ENCODE peak calls at places on chromosomes 5 and 9, in seven cellular contexts. A is SK-N-SH, M is K562, S is NT2/D1, V is GM12878, N is HepG2, I is H1. U is an unnamed sample.

GRCh38 chr9:110040788-110041187 is 167.2 kb downstream of the C9orf152 start:
- DNase-seq in M (no peak), I (no peak), A (no peak), N (peak), S (no peak), V (no peak), U (no peak)

GRCh38 chr5:154782326-154782725 is 27.1 kb downstream of the LARP1 start:
- DNase-seq in N (no peak), A (no peak), S (no peak), I (no peak), M (peak), V (no peak), U (no peak)

GRCh38 chr9:995776-996175 is 19.3 kb downstream of the DMRT3 start:
- DNase-seq in N (no peak), M (no peak), V (no peak), S (no peak), I (no peak), A (no peak), U (no peak)

GRCh38 chr5:179558912-179559279 is 8.5 kb downstream of the RUFY1 start:
- DNase-seq in A (peak), N (peak), V (no peak), M (no peak), S (peak), I (no peak), U (no peak)

GRCh38 chr9:120360046-120360445 is 219.9 kb downstream of the CDK5RAP2 start:
- DNase-seq in I (no peak), M (no peak), A (no peak), N (no peak), V (no peak), S (no peak), U (no peak)

GRCh38 chr5:74174366-74174765 is 466.2 kb downstream of the ENC1 start:
- DNase-seq in N (no peak), A (no peak), S (no peak), M (no peak), I (no peak), V (no peak), U (no peak)

GRCh38 chr5:123875444-123876264 is 363.7 kb downstream of the CSNK1G3 start:
- DNase-seq in A (no peak), I (no peak), V (no peak), M (no peak), S (peak), N (peak), U (no peak)

GRCh38 chr5:96977228-96977627 is 41.3 kb downstream of the LNPEP start:
- DNase-seq in S (no peak), A (no peak), V (no peak), I (no peak), N (no peak), M (no peak), U (no peak)

GRCh38 chr9:136851941-136852663 is at the start of gene MAMDC4:
- DNase-seq in A (no peak), V (no peak), N (no peak), I (no peak), S (no peak), M (no peak), U (no peak)

GRCh38 chr5:109953821-109954220 is 264.1 kb downstream of the MAN2A1 start:
- DNase-seq in A (no peak), M (no peak), I (no peak), N (no peak), V (no peak), S (no peak), U (no peak)

GRCh38 chr5:105132578-105132977 is 1570.0 kb upstream of the NUDT12 start:
- DNase-seq in I (no peak), S (no peak), M (no peak), N (no peak), V (no peak), A (no peak), U (no peak)

GRCh38 chr5:36885566-36886485 is 9.3 kb downstream of the NIPBL start:
- DNase-seq in V (no peak), A (no peak), M (no peak), S (no peak), I (no peak), N (no peak), U (no peak)

GRCh38 chr5:85670417-85670816 is 947.3 kb upstream of the COX7C start:
- DNase-seq in M (no peak), V (no peak), A (no peak), I (no peak), S (no peak), N (peak), U (no peak)

GRCh38 chr5:472076-472655 is 29.2 kb downstream of the EXOC3 start:
- DNase-seq in M (peak), I (no peak), A (peak), V (no peak), S (no peak), N (no peak), U (no peak)

GRCh38 chr9:4939118-4939561 is 45.9 kb upstream of the JAK2 start:
- DNase-seq in I (no peak), V (peak), N (no peak), S (no peak), A (no peak), M (no peak), U (no peak)

GRCh38 chr9:109632817-109633216 is 134.7 kb upstream of the PTPN3 start:
- DNase-seq in V (no peak), S (no peak), I (no peak), M (no peak), N (no peak), A (no peak), U (no peak)

GRCh38 chr5:126597156-126597555 is 2.1 kb upstream of the ALDH7A1 start:
- DNase-seq in I (no peak), N (peak), S (no peak), A (no peak), M (no peak), V (no peak), U (no peak)

GRCh38 chr5:139635606-139636206 is 12.4 kb upstream of the CXXC5 start:
- DNase-seq in V (no peak), A (peak), S (no peak), M (peak), N (peak), I (no peak), U (no peak)

GRCh38 chr9:85067792-85068191 is 398.3 kb downstream of the NTRK2 start:
- DNase-seq in N (no peak), M (no peak), S (no peak), A (no peak), V (no peak), I (no peak), U (no peak)

GRCh38 chr5:141945511-141946024 is 12.4 kb downstream of the PCDH12 start:
- DNase-seq in M (no peak), A (peak), I (no peak), S (no peak), N (no peak), V (no peak), U (no peak)
- TF ChIP-seq YY1 in M (no peak), A (no peak), I (no peak), S (no peak), N (no peak), V (no peak), U (no peak)

GRCh38 chr5:93278876-93279275 is 302.1 kb downstream of the NR2F1-AS1 start:
- DNase-seq in M (no peak), I (no peak), N (no peak), S (no peak), A (no peak), V (no peak), U (no peak)

GRCh38 chr5:93279292-93279974 is 301.6 kb downstream of the NR2F1-AS1 start:
- DNase-seq in N (no peak), S (no peak), I (no peak), V (no peak), M (no peak), A (peak), U (no peak)

GRCh38 chr5:93285461-93285860 is 295.6 kb downstream of the NR2F1-AS1 start:
- DNase-seq in M (no peak), I (no peak), S (no peak), N (no peak), A (no peak), V (no peak), U (no peak)

GRCh38 chr5:93280518-93280917 is 300.5 kb downstream of the NR2F1-AS1 start:
- DNase-seq in S (no peak), V (no peak), A (no peak), N (peak), M (no peak), I (no peak), U (no peak)

DNA sequence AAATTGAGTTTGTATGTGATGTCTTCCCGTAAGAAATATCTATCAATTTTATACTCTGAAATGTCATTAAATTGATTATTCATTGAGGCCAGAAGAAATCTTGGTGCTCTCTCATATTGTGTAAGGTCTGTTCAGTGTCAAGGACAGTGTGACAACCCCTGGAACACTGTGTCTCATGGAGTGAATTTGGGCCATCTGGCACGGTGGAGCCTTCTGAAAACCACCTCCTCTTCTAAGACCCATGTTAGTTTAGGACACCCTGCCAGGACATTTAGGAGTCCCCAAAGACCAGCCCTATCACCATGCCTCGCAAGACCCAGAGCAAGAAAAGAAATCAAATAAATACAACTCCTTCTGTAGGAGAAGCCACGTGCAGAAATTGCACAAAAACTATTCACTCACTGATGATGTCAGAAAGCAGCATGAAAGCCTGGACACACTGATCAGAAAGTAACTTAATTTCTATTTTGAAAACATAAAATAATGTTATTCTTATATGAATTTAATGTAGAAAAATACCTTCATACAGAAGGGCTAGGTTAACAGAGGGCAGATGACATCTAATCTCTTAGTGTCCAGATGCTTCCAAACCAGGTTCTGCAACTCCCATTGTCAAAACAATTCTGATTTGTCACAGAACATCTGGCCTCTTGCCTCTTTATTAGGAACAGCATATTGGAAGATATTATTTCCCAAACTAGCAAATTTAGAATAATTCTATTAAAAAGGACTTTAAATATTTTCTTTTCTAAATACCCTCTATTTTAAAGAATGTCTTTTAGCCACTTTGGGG is 298.8 kb downstream of the NR2F1-AS1 start:
- DNase-seq in S (no peak), V (no peak), A (peak), I (no peak), N (no peak), M (no peak), U (no peak)
- TF ChIP-seq YY1 in S (no peak), V (no peak), A (no peak), I (no peak), N (no peak), M (no peak), U (no peak)

DNA sequence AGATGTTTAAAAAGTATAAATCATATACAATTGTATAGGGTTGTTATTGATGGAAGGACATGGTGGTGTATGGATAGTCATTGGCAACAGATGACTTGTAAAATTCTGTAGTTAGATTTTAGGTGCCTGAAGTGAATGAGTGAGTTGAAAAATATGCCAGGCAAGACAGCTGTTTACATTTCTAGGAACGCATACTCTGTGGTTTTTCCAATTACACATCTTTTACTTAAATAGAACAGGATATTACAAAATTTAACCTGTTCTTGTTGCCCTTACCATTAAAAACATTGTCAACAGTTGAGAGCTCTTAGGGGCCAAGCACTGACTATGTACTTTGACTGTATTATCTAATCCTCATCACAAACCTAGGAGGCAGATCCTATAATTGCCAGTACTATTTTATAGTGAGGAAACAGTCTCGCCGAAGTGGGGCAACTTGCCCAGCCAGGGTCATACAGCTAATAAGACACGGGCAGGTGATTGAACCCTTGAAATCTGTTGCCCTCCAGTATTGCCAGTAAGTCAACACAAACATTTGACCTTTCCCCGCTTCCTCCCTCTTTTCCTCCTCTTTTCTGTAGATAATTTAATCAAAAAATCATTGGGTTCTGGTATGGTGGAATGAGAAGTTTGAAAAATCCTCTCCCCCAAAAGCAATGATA is 88.6 kb downstream of the MACROH2A1 start:
- DNase-seq in N (no peak), M (no peak), V (no peak), S (no peak), A (no peak), I (no peak), U (no peak)
- TF ChIP-seq YY1 in N (no peak), M (no peak), V (no peak), S (no peak), A (no peak), I (no peak), U (no peak)

GRCh38 chr9:98842510-98842909 is 35.0 kb downstream of the GALNT12 start:
- DNase-seq in N (no peak), S (no peak), I (no peak), M (no peak), A (no peak), V (no peak), U (no peak)

GRCh38 chr9:98850851-98851729 is 43.6 kb downstream of the GALNT12 start:
- DNase-seq in N (no peak), V (no peak), A (no peak), I (no peak), S (peak), M (peak), U (no peak)

GRCh38 chr9:98846081-98846480 is 38.6 kb downstream of the GALNT12 start:
- DNase-seq in I (no peak), N (no peak), V (no peak), M (no peak), S (no peak), A (no peak), U (no peak)

GRCh38 chr9:98848450-98849149 is 41.1 kb downstream of the GALNT12 start:
- DNase-seq in A (peak), N (peak), M (peak), V (peak), S (peak), I (peak), U (peak)

DNA sequence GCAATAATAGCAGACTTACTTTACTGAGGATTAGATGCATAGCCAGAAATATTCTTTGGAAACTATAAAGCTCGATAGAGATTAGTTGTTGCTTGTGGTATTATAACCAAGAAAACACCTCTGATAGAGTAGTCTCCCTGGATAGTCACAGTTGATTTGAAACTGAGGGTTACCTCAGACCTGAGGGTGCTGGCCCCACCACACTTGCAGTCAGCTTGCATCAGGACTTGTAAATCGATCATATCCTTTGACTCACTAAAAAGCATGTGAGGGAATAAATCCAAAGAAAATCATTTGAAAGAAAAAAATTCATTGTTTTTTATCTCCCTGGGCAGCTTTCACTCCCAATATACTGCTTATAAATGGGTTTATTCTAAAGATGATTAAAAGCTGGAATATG is 39.4 kb downstream of the GALNT12 start:
- DNase-seq in I (no peak), A (no peak), N (no peak), M (no peak), V (no peak), S (no peak), U (no peak)
- TF ChIP-seq YY1 in I (no peak), A (no peak), N (no peak), M (no peak), V (no peak), S (no peak), U (no peak)

GRCh38 chr5:52771343-52772039 is 16.2 kb upstream of the ITGA1 start:
- DNase-seq in V (no peak), M (no peak), N (no peak), I (no peak), A (no peak), S (no peak), U (no peak)
- TF ChIP-seq YY1 in V (no peak), M (no peak), N (no peak), I (no peak), A (no peak), S (no peak), U (no peak)

GRCh38 chr9:11871832-11872231 is 821.4 kb upstream of the TYRP1 start:
- DNase-seq in S (no peak), A (no peak), N (no peak), M (no peak), I (no peak), V (no peak), U (no peak)
- TF ChIP-seq YY1 in S (no peak), A (no peak), N (no peak), M (no peak), I (no peak), V (no peak), U (no peak)

GRCh38 chr5:72213482-72213881 is 106.2 kb downstream of the MAP1B start:
- DNase-seq in V (no peak), M (no peak), I (no peak), S (no peak), A (no peak), N (no peak), U (no peak)

GRCh38 chr5:72208324-72208723 is 101.0 kb downstream of the MAP1B start:
- DNase-seq in A (no peak), S (no peak), V (no peak), I (no peak), M (no peak), N (no peak), U (no peak)

GRCh38 chr5:72209515-72210115 is 102.3 kb downstream of the MAP1B start:
- DNase-seq in N (no peak), M (no peak), V (no peak), I (peak), S (no peak), A (no peak), U (no peak)

GRCh38 chr5:72212171-72212570 is 104.9 kb downstream of the MAP1B start:
- DNase-seq in V (no peak), S (no peak), A (no peak), I (no peak), N (no peak), M (no peak), U (no peak)

GRCh38 chr5:72210913-72211670 is 103.8 kb downstream of the MAP1B start:
- DNase-seq in S (no peak), N (peak), M (no peak), V (no peak), I (no peak), A (no peak), U (no peak)
- TF ChIP-seq YY1 in S (no peak), N (no peak), M (no peak), V (no peak), I (no peak), A (peak), U (no peak)

GRCh38 chr9:18890372-18890771 is 142.6 kb downstream of the SAXO1 start:
- DNase-seq in I (no peak), V (peak), M (no peak), S (no peak), A (peak), N (no peak), U (no peak)
- TF ChIP-seq YY1 in I (no peak), V (no peak), M (no peak), S (no peak), A (no peak), N (no peak), U (no peak)

U was measured in HCT116.